ENCODE peak calls at places on chromosomes 12 and 14, in six cellular contexts. One of them, this sample, is unnamed.

GRCh38 chr14:62897057-62897456 is 148.2 kb downstream of the KCNH5 start:
- DNase-seq in heart left ventricle: no peak
- DNase-seq in stomach: no peak
- DNase-seq in astrocyte of the cerebellum: no peak
- DNase-seq in upper lobe of right lung: no peak
- DNase-seq in ovary: no peak
- DNase-seq in this sample: no peak

GRCh38 chr14:60648169-60648933 is 926 bp downstream of the SIX1 start:
- DNase-seq in heart left ventricle: no peak
- DNase-seq in stomach: no peak
- DNase-seq in astrocyte of the cerebellum: no peak
- DNase-seq in upper lobe of right lung: no peak
- DNase-seq in ovary: no peak
- DNase-seq in this sample: no peak

GRCh38 chr14:33061667-33062325 is 123.1 kb downstream of the NPAS3 start:
- DNase-seq in heart left ventricle: no peak
- DNase-seq in stomach: no peak
- DNase-seq in astrocyte of the cerebellum: no peak
- DNase-seq in upper lobe of right lung: no peak
- DNase-seq in ovary: no peak
- DNase-seq in this sample: no peak

GRCh38 chr14:78933948-78934524 is 763.9 kb downstream of the NRXN3 start:
- DNase-seq in heart left ventricle: no peak
- DNase-seq in stomach: no peak
- DNase-seq in astrocyte of the cerebellum: peak; percentile 12
- DNase-seq in upper lobe of right lung: no peak
- DNase-seq in ovary: no peak
- DNase-seq in this sample: no peak

GRCh38 chr12:67370979-67371378 is 101.8 kb downstream of the CAND1 start:
- DNase-seq in heart left ventricle: no peak
- DNase-seq in stomach: no peak
- DNase-seq in astrocyte of the cerebellum: no peak
- DNase-seq in upper lobe of right lung: no peak
- DNase-seq in ovary: no peak
- DNase-seq in this sample: no peak

GRCh38 chr12:48972213-48973021 is 882 bp upstream of the WNT10B start:
- DNase-seq in heart left ventricle: no peak
- DNase-seq in stomach: no peak
- DNase-seq in astrocyte of the cerebellum: no peak
- DNase-seq in upper lobe of right lung: no peak
- DNase-seq in ovary: no peak
- DNase-seq in this sample: no peak

GRCh38 chr12:96098631-96099030 is 63.2 kb upstream of the LTA4H start:
- DNase-seq in heart left ventricle: no peak
- DNase-seq in stomach: no peak
- DNase-seq in astrocyte of the cerebellum: no peak
- DNase-seq in upper lobe of right lung: no peak
- DNase-seq in ovary: no peak
- DNase-seq in this sample: no peak

GRCh38 chr14:81485372-81485771 is 48.3 kb downstream of the SEL1L start:
- DNase-seq in heart left ventricle: no peak
- DNase-seq in stomach: no peak
- DNase-seq in astrocyte of the cerebellum: no peak
- DNase-seq in upper lobe of right lung: no peak
- DNase-seq in ovary: no peak
- DNase-seq in this sample: no peak

GRCh38 chr12:74922642-74923041 is 287.0 kb downstream of the KCNC2 start:
- DNase-seq in heart left ventricle: no peak
- DNase-seq in stomach: no peak
- DNase-seq in astrocyte of the cerebellum: no peak
- DNase-seq in upper lobe of right lung: no peak
- DNase-seq in ovary: no peak
- DNase-seq in this sample: no peak

GRCh38 chr14:35878272-35879140 is 52.4 kb downstream of the BRMS1L start:
- DNase-seq in heart left ventricle: no peak
- DNase-seq in stomach: peak; percentile 34
- DNase-seq in astrocyte of the cerebellum: peak; percentile 77
- DNase-seq in upper lobe of right lung: no peak
- DNase-seq in ovary: no peak
- DNase-seq in this sample: peak; percentile 93

GRCh38 chr12:44794867-44795266 is 81.2 kb downstream of the NELL2 start:
- DNase-seq in heart left ventricle: no peak
- DNase-seq in stomach: no peak
- DNase-seq in astrocyte of the cerebellum: no peak
- DNase-seq in upper lobe of right lung: no peak
- DNase-seq in ovary: no peak
- DNase-seq in this sample: no peak

GRCh38 chr12:26767865-26768264 is 65.1 kb downstream of the ITPR2 start:
- DNase-seq in heart left ventricle: no peak
- DNase-seq in stomach: no peak
- DNase-seq in astrocyte of the cerebellum: no peak
- DNase-seq in upper lobe of right lung: no peak
- DNase-seq in ovary: no peak
- DNase-seq in this sample: no peak

DNA sequence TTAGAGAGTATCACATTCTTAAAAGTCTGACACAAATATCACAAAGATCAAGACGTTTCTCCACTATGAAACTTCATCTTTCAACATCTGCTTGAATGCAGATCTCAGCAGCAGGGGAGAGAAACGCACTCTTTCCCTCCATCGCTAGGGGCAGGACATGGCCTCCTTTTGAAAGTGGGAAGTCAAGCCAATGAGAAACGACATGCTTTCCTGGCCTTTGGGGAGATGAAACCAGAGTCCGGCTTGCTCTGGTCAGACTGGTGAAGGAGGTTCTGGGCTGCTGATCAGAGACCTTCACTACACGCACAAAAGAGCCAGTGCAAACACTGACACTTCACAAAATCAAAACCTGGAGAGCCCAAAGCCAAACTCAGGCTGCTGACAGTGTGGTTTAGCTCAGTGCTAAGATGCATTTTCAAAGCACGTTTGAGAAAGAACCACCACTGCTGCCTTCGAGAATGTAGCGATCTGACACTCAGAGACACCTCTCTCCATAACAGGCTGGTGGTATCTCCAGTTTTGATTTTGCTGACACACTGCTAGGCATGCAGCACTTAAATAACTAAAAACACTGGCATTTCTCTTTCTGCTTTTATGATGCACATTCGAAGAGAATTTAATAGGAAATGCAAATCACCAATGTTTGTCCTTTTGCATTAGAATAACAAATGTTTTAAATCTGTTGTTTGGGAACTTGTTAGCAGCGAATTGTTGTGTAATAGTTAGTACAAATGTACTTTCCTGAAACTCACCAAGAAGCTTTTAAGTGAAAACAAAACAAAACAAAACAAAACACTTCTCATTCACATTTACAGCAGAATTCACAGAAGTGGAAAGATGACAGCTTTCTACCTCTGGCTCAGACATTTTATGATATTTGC is 93.9 kb upstream of the OVCH1 start:
- DNase-seq in heart left ventricle: no peak
- DNase-seq in stomach: no peak
- DNase-seq in astrocyte of the cerebellum: no peak
- DNase-seq in upper lobe of right lung: no peak
- DNase-seq in ovary: peak; percentile 43
- DNase-seq in this sample: no peak
- TF ChIP-seq CTCF in heart left ventricle: peak; percentile 17
- TF ChIP-seq CTCF in stomach: no peak
- TF ChIP-seq CTCF in astrocyte of the cerebellum: peak; percentile 52
- TF ChIP-seq CTCF in upper lobe of right lung: peak; percentile 16
- TF ChIP-seq CTCF in ovary: no peak
- TF ChIP-seq CTCF in this sample: peak; percentile 49

GRCh38 chr12:39618701-39619100 is 902 bp downstream of the ABCD2 start:
- DNase-seq in heart left ventricle: no peak
- DNase-seq in stomach: no peak
- DNase-seq in astrocyte of the cerebellum: no peak
- DNase-seq in upper lobe of right lung: no peak
- DNase-seq in ovary: no peak
- DNase-seq in this sample: no peak
- H3K4me3 ChIP-seq in heart left ventricle: peak overlapping the region; percentile 55
- H3K4me3 ChIP-seq in stomach: peak overlapping the region; percentile 50
- H3K4me3 ChIP-seq in astrocyte of the cerebellum: peak overlapping the region; percentile 44
- H3K4me3 ChIP-seq in upper lobe of right lung: peak overlapping the region; percentile 62
- H3K4me3 ChIP-seq in ovary: no peak overlapping the region
- H3K4me3 ChIP-seq in this sample: no peak overlapping the region

DNA sequence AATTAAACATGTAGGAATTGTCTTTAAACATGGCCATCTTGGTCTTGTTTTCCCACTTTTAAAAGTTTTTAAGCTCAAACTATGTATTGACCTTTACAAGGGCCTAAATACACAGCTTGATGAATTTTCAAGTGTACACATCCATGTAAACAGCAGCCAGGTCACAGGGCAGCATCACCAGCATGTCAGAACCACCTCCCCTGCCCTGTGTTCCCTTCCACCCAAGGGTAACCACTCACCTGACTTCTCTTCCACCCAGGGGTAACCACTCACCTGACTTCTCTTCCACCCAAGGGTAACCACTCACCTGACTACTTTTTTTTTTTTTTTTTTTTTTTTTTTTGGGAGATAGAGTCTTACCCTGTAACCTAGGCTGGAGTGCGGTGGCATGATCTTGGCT is 4.6 kb downstream of the FBXW8 start:
- DNase-seq in heart left ventricle: no peak
- DNase-seq in stomach: no peak
- DNase-seq in astrocyte of the cerebellum: no peak
- DNase-seq in upper lobe of right lung: no peak
- DNase-seq in ovary: no peak
- DNase-seq in this sample: no peak
- TF ChIP-seq CTCF in heart left ventricle: no peak
- TF ChIP-seq CTCF in stomach: no peak
- TF ChIP-seq CTCF in astrocyte of the cerebellum: no peak
- TF ChIP-seq CTCF in upper lobe of right lung: no peak
- TF ChIP-seq CTCF in ovary: no peak
- TF ChIP-seq CTCF in this sample: no peak

GRCh38 chr12:51873251-51873994 is 14.5 kb upstream of the ANKRD33 start:
- DNase-seq in heart left ventricle: peak; percentile 44
- DNase-seq in stomach: no peak
- DNase-seq in astrocyte of the cerebellum: no peak
- DNase-seq in upper lobe of right lung: peak; percentile 33
- DNase-seq in ovary: no peak
- DNase-seq in this sample: no peak
- H3K4me3 ChIP-seq in heart left ventricle: no peak overlapping the region
- H3K4me3 ChIP-seq in stomach: no peak overlapping the region
- H3K4me3 ChIP-seq in astrocyte of the cerebellum: no peak overlapping the region
- H3K4me3 ChIP-seq in upper lobe of right lung: no peak overlapping the region
- H3K4me3 ChIP-seq in ovary: no peak overlapping the region
- H3K4me3 ChIP-seq in this sample: no peak overlapping the region

This sample was measured in HFF-Myc.